ENCODE peak calls at places on chromosomes 4 and X, in ten cellular contexts. B, X, P, S, U, G, Z, O, Y and W are unnamed samples.

GRCh38 chr4:38326499-38326898 is 337.5 kb upstream of the KLF3 start:
- DNase-seq in B (no peak), X (no peak), P (no peak), S (no peak), U (no peak), G (no peak), Z (no peak), O (no peak), Y (no peak), W (no peak)

GRCh38 chr4:70496231-70496630 is 22.1 kb upstream of the AMTN start:
- DNase-seq in B (no peak), X (peak), P (no peak), S (no peak), U (no peak), G (no peak), Z (no peak), O (no peak), Y (no peak), W (peak)

GRCh38 chr4:126223784-126224407 is 909.1 kb downstream of the FAT4 start:
- DNase-seq in B (no peak), X (peak), P (peak), S (no peak), U (peak), G (no peak), Z (no peak), O (no peak), Y (peak), W (no peak)

GRCh38 chrX:134599173-134599914 is 58.9 kb downstream of the PLAC1 start:
- DNase-seq in B (no peak), X (no peak), P (peak), S (no peak), U (no peak), G (no peak), Z (peak), O (no peak), Y (peak), W (no peak)

GRCh38 chrX:74420194-74421035 is 878 bp upstream of the SLC16A2 start:
- DNase-seq in B (peak), X (peak), P (peak), S (peak), U (no peak), G (peak), Z (no peak), O (no peak), Y (peak), W (peak)

GRCh38 chr4:78592104-78592783 is 40.7 kb downstream of the ANXA3 start:
- DNase-seq in B (no peak), X (peak), P (no peak), S (no peak), U (peak), G (no peak), Z (no peak), O (no peak), Y (no peak), W (no peak)

GRCh38 chrX:101483705-101484104 is 1.6 kb upstream of the ARMCX4 start:
- DNase-seq in B (no peak), X (no peak), P (no peak), S (no peak), U (peak), G (no peak), Z (no peak), O (no peak), Y (no peak), W (no peak)

GRCh38 chrX:3066555-3066954 is 25.3 kb downstream of the ARSF start:
- DNase-seq in B (peak), X (no peak), P (peak), S (no peak), U (no peak), G (no peak), Z (no peak), O (no peak), Y (peak), W (no peak)

GRCh38 chr4:1393866-1394265 is 12.4 kb downstream of the NKX1-1 start:
- DNase-seq in B (no peak), X (no peak), P (no peak), S (no peak), U (no peak), G (no peak), Z (no peak), O (no peak), Y (no peak), W (no peak)

GRCh38 chr4:590313-590841 is 14.3 kb upstream of the TMEM271 start:
- DNase-seq in B (no peak), X (no peak), P (no peak), S (no peak), U (no peak), G (no peak), Z (no peak), O (no peak), Y (no peak), W (no peak)

GRCh38 chrX:150258176-150258425 is 105.0 kb upstream of the MAMLD1 start:
- DNase-seq in B (no peak), X (no peak), P (no peak), S (no peak), U (no peak), G (no peak), Z (no peak), O (no peak), Y (no peak), W (no peak)

GRCh38 chr4:127560755-127561154 is 72.0 kb upstream of the INTU start:
- DNase-seq in B (no peak), X (no peak), P (no peak), S (no peak), U (no peak), G (no peak), Z (no peak), O (no peak), Y (no peak), W (no peak)

GRCh38 chr4:12949719-12950118 is 534.4 kb downstream of the RAB28 start:
- DNase-seq in B (no peak), X (no peak), P (no peak), S (no peak), U (no peak), G (no peak), Z (no peak), O (no peak), Y (no peak), W (no peak)

GRCh38 chrX:115344885-115345653 is 55.6 kb downstream of the LUZP4 start:
- DNase-seq in B (no peak), X (peak), P (peak), S (peak), U (peak), G (peak), Z (no peak), O (no peak), Y (peak), W (peak)

GRCh38 chr4:59339631-59340030 is 1860.5 kb upstream of the ADGRL3 start:
- DNase-seq in B (no peak), X (peak), P (no peak), S (no peak), U (no peak), G (no peak), Z (no peak), O (no peak), Y (no peak), W (peak)

GRCh38 chrX:7372843-7373525 is 225.0 kb upstream of the PUDP start:
- DNase-seq in B (no peak), X (no peak), P (peak), S (peak), U (no peak), G (peak), Z (no peak), O (no peak), Y (peak), W (no peak)

GRCh38 chr4:5469151-5469775 is 239.1 kb downstream of the EVC2 start:
- DNase-seq in B (no peak), X (no peak), P (no peak), S (no peak), U (no peak), G (no peak), Z (no peak), O (no peak), Y (no peak), W (no peak)

GRCh38 chr4:73528171-73528570 is 46.6 kb downstream of the AFM start:
- DNase-seq in B (no peak), X (no peak), P (no peak), S (no peak), U (no peak), G (no peak), Z (no peak), O (no peak), Y (no peak), W (no peak)

GRCh38 chrX:33735182-33735581 is 396.9 kb downstream of the FAM47A start:
- DNase-seq in B (no peak), X (no peak), P (no peak), S (no peak), U (no peak), G (no peak), Z (no peak), O (no peak), Y (no peak), W (no peak)